ENCODE peak calls at places on chromosomes 13 and 19, in nine cellular contexts. J is lower lobe of right lung, T is hepatocyte, L is IMR-90, B is heart right ventricle, V is psoas muscle, F is pancreas, U is thoracic aorta, E is fibroblast of lung. M is an unnamed sample. For H3K4me1, the result is how much of the 10 kb centered on the place peaks cover.

GRCh38 chr19:3780786-3781304 is 5.3 kb downstream of the MATK start:
- DNase-seq in L (no peak), J (no peak), U (no peak), V (no peak), E (no peak), F (no peak), T (no peak), B (no peak), M (no peak)

GRCh38 chr13:40315416-40316064 is 350.9 kb downstream of the FOXO1 start:
- DNase-seq in U (no peak), B (peak), J (no peak), T (peak), L (no peak), V (no peak), F (no peak), E (no peak), M (no peak)

GRCh38 chr19:7188682-7189629 is 105.3 kb downstream of the INSR start:
- DNase-seq in U (no peak), B (peak), J (no peak), V (no peak), E (peak), F (no peak), L (no peak), T (no peak), M (no peak)

GRCh38 chr19:15101479-15102082 is 5.6 kb upstream of the SYDE1 start:
- DNase-seq in J (no peak), F (no peak), E (peak), L (peak), T (peak), B (no peak), U (no peak), V (no peak), M (no peak)

GRCh38 chr19:6424190-6424938 is at the start of gene KHSRP:
- DNase-seq in V (peak), T (peak), U (no peak), E (no peak), B (no peak), L (no peak), J (no peak), F (peak), M (peak)

GRCh38 chr19:48284891-48285290 is 15.0 kb downstream of the ZNF114 start:
- DNase-seq in L (peak), T (no peak), J (no peak), U (no peak), V (no peak), B (no peak), F (no peak), E (peak), M (no peak)

GRCh38 chr13:51201886-51202285 is 20.3 kb upstream of the FAM124A start:
- DNase-seq in T (no peak), L (no peak), V (no peak), B (no peak), F (no peak), E (no peak), J (no peak), U (no peak), M (no peak)

GRCh38 chr19:50315773-50316448 is 13.3 kb downstream of the KCNC3 start:
- DNase-seq in V (peak), U (no peak), B (no peak), E (no peak), F (no peak), J (no peak), L (no peak), T (no peak), M (no peak)

GRCh38 chr13:24267801-24268200 is 41.6 kb upstream of the C1QTNF9 start:
- DNase-seq in B (no peak), J (no peak), E (no peak), T (no peak), V (no peak), F (no peak), U (no peak), L (no peak), M (no peak)

GRCh38 chr13:50149143-50149703 is 134.0 kb downstream of the KCNRG start:
- DNase-seq in J (no peak), V (no peak), E (no peak), U (no peak), B (no peak), T (no peak), F (no peak), L (no peak), M (no peak)

GRCh38 chr19:6038634-6039405 is 60.9 kb upstream of the RANBP3 start:
- DNase-seq in U (no peak), E (peak), L (peak), F (no peak), B (no peak), T (no peak), V (no peak), J (no peak), M (no peak)

GRCh38 chr13:69331245-69331644 is 776.4 kb upstream of the ATXN8OS start:
- DNase-seq in B (no peak), L (no peak), V (no peak), J (no peak), F (no peak), U (no peak), T (no peak), E (no peak), M (no peak)

GRCh38 chr13:76684336-76684735 is 201.9 kb downstream of the KCTD12 start:
- DNase-seq in L (no peak), V (no peak), T (no peak), B (no peak), F (no peak), U (no peak), J (no peak), E (peak), M (no peak)

GRCh38 chr19:291561-292280 is 518 bp upstream of the PLPP2 start:
- DNase-seq in U (no peak), T (peak), V (peak), F (peak), B (no peak), L (no peak), J (no peak), E (no peak), M (peak)

GRCh38 chr19:33047422-33047821 is 17.3 kb downstream of the RHPN2 start:
- DNase-seq in E (no peak), T (peak), V (no peak), F (peak), B (no peak), J (peak), L (no peak), U (no peak), M (peak)

GRCh38 chr19:14145381-14145780 is 9.0 kb upstream of the ASF1B start:
- DNase-seq in F (no peak), T (no peak), L (no peak), J (no peak), U (no peak), E (no peak), B (no peak), V (no peak), M (no peak)

GRCh38 chr13:99357920-99358319 is 50.7 kb upstream of the GPR183 start:
- DNase-seq in V (no peak), L (no peak), E (no peak), T (no peak), F (no peak), U (no peak), B (no peak), J (no peak), M (no peak)
- H3K4me1 ChIP-seq in V (under half), L (under half), E (under half), T (under half), F (under half), U (under half), B (under half), J (under half), M (under half)

GRCh38 chr19:22604571-22605274 is 29.4 kb upstream of the ZNF492 start:
- DNase-seq in B (no peak), L (no peak), J (no peak), E (no peak), V (no peak), F (no peak), T (no peak), U (no peak), M (no peak)
- TF ChIP-seq CTCF in B (no peak), L (no peak), J (no peak), E (no peak), V (no peak), F (no peak), T (no peak), U (no peak), M (no peak)

GRCh38 chr19:11115895-11116446 is 26.7 kb downstream of the LDLR start:
- DNase-seq in L (no peak), V (no peak), E (no peak), T (no peak), F (no peak), U (no peak), B (no peak), J (no peak), M (no peak)
- H3K4me1 ChIP-seq in L (under half), V (under half), E (under half), T (under half), F (under half), U (under half), B (under half), J (under half), M (under half)

DNA sequence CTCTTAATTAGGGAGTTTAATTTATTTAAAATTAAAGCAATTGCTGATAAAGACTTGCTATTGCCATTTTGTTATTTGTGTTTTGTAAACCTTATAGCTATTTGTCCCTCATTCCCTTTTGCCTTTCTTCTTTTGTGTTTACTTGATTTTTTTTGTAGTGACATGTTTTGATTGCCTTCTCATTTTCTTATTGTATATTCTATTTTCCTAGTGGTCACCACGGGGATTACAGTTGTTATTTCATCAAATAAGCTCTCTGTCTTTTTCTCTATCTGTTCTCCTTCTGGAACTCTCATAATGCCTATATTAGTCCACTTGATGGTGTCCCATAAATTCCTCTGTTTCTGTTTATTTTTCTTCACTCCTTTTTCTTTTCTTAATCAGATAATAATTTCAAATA is 64.4 kb upstream of the FRY start:
- DNase-seq in J (no peak), E (no peak), F (no peak), T (no peak), L (no peak), V (no peak), U (no peak), B (no peak), M (no peak)
- TF ChIP-seq CTCF in J (no peak), E (no peak), F (no peak), T (peak), L (no peak), V (no peak), U (peak), B (peak), M (no peak)

GRCh38 chr19:38712161-38712748 is 32.0 kb downstream of the CAPN12 start:
- DNase-seq in B (no peak), L (no peak), T (no peak), V (no peak), F (no peak), J (no peak), U (no peak), E (no peak), M (no peak)

GRCh38 chr19:38713227-38713649 is 31.0 kb downstream of the CAPN12 start:
- DNase-seq in E (peak), B (peak), F (peak), V (peak), L (peak), J (no peak), T (no peak), U (no peak), M (no peak)

GRCh38 chr19:38715540-38715939 is 28.7 kb downstream of the CAPN12 start:
- DNase-seq in J (no peak), F (peak), E (no peak), L (no peak), V (no peak), B (peak), U (peak), T (no peak), M (no peak)

GRCh38 chr19:38714354-38714778 is 29.9 kb downstream of the CAPN12 start:
- DNase-seq in L (no peak), B (peak), F (no peak), T (no peak), V (no peak), J (no peak), E (no peak), U (no peak), M (no peak)

DNA sequence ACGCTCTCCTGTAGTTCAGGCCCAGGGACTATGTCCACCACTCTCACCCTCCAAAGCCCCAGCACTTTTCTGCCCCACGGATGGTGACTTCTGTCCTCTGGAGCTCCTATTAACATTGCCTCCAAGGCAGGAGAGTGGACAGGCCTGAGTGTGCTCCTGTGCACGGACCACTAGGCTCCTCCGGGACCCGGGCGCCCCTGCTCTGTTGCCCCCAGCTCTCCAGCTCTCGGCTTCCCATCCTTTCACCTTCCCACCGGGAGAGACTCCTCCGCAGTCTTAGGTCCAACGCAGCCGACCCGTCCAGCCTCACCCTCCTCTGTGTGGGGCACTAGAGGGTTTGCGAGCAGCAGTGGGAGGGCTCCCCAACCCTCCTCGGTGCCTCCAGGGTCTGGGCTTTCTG is 30.4 kb downstream of the CAPN12 start:
- DNase-seq in F (no peak), J (no peak), T (no peak), B (no peak), L (no peak), U (no peak), E (no peak), V (no peak), M (no peak)
- H3K4me1 ChIP-seq in F (under half), J (under half), T (under half), B (half or more), L (under half), U (half or more), E (under half), V (half or more), M (under half)

GRCh38 chr13:96397807-96398206 is 307.9 kb downstream of the HS6ST3 start:
- DNase-seq in U (no peak), E (no peak), T (no peak), B (no peak), V (no peak), J (no peak), L (no peak), F (no peak), M (no peak)

GRCh38 chr13:96403241-96403640 is 313.3 kb downstream of the HS6ST3 start:
- DNase-seq in F (no peak), U (no peak), V (no peak), L (no peak), J (no peak), B (no peak), E (no peak), T (no peak), M (no peak)
- TF ChIP-seq CTCF in F (no peak), U (no peak), V (no peak), L (no peak), J (no peak), B (no peak), E (no peak), T (no peak), M (no peak)

M was measured in left lung.